ENCODE peak calls at places on chromosomes 1 and 21, in five cellular contexts. K is GM12878, J is HepG2, C is NT2/D1, O is H1. L is an unnamed sample.

GRCh38 chr1:71828431-71829012 is 453.8 kb downstream of the NEGR1 start:
- DNase-seq in K (no peak), O (no peak), C (no peak), J (no peak), L (no peak)

GRCh38 chr1:5565726-5566125 is 426.5 kb downstream of the NPHP4 start:
- DNase-seq in O (no peak), K (no peak), C (no peak), J (no peak), L (no peak)

GRCh38 chr1:151716405-151716762 is 219 bp downstream of the CELF3 start:
- DNase-seq in J (no peak), K (no peak), C (no peak), O (no peak), L (no peak)

GRCh38 chr1:31669786-31670582 is 25.3 kb upstream of the PEF1 start:
- DNase-seq in C (no peak), J (no peak), K (no peak), O (no peak), L (no peak)

GRCh38 chr1:75136158-75136815 is 2.1 kb downstream of the LHX8 start:
- DNase-seq in J (no peak), O (no peak), K (no peak), C (no peak), L (peak; percentile 75)

GRCh38 chr1:240800291-240800690 is 188.3 kb upstream of the GREM2 start:
- DNase-seq in J (no peak), C (no peak), O (no peak), K (no peak), L (no peak)

GRCh38 chr1:230220478-230220877 is 153.4 kb downstream of the GALNT2 start:
- DNase-seq in J (no peak), K (no peak), C (no peak), O (no peak), L (no peak)

GRCh38 chr21:16572032-16572431 is 842.2 kb downstream of the USP25 start:
- DNase-seq in O (no peak), K (no peak), J (no peak), C (no peak), L (no peak)

GRCh38 chr1:13536612-13537011 is 22.8 kb upstream of the LRRC38 start:
- DNase-seq in J (no peak), O (no peak), C (no peak), K (no peak), L (no peak)
- TF ChIP-seq SUZ12 in J (no peak), O (no peak), C (no peak), K (no peak), L (no peak)

DNA sequence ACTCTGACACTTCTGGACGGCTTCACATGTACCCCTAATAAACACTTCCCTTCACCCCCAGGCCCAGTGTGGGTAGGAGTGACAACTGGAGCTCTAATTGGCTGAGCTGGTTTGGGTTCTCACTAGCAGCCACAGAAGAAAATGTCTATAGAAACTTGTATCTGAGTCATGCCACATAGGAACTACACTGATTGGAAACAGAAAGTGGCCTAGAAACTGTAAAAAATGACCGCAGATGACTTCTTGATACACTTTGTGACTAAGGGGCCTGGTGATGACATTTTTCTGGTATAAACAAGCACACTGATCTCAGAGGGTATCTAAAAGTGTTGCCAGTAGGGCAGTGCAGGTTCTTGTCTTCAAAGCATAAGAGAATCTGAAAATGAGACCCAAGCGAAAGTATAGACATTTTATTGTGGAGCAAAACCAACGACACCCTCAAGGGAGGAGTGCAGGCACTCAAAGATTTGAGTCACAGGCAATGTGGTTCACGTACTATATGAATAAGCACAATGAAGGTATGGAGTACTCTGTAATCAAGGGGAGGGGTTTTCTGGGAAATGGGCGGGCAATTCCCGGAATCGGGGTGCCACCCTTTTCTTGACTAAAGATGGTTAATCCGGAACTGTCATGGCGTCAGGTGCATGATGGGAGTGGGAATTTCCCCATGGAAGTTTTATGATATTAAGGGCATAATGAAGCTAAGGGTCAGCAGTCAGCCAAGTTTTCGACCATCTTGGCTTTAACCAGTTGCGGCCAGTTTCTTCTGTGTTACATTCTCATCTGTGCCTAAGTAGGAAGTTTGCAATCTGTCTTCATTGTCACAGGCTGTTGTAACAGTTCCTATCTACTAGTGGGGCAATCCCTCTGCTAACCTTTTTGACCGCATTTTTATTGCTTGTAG is at the start of gene AIM2:
- DNase-seq in O (no peak), J (no peak), K (peak; percentile 97), C (no peak), L (no peak)
- TF ChIP-seq SUZ12 in O (no peak), J (no peak), K (no peak), C (no peak), L (no peak)

GRCh38 chr1:12069616-12070244 is 6.6 kb downstream of the TNFRSF8 start:
- DNase-seq in O (no peak), J (no peak), K (no peak), C (no peak), L (no peak)
- TF ChIP-seq SUZ12 in O (no peak), J (no peak), K (no peak), C (no peak), L (no peak)

DNA sequence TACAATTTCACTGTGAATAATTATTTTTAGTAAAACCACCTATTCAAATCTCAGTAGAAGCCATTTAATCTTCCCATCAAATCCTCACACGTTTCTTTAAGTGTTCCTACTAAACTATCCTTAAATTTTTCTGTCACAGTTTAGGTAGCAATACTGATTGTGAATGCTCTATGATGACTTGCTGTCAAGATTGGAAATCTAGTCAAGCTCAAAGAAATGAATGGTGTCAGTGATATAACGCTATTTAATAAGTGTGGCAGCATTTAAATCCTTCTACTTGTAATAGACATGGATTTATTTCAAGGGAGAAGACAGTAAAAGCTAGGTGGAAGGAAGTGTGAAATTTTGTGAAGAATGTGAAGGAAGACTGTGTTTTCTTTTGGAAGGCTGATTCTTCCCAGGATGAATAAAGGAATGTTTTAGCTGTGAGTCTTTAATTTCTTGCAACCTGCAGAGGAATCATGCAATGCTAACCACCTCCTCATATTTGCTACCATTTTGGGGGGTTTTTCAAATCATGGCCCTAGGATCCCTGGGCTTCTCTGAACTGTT is 936.7 kb upstream of the NEGR1 start:
- DNase-seq in J (no peak), K (no peak), C (no peak), O (no peak), L (no peak)
- TF ChIP-seq SUZ12 in J (no peak), K (no peak), C (no peak), O (no peak), L (no peak)

DNA sequence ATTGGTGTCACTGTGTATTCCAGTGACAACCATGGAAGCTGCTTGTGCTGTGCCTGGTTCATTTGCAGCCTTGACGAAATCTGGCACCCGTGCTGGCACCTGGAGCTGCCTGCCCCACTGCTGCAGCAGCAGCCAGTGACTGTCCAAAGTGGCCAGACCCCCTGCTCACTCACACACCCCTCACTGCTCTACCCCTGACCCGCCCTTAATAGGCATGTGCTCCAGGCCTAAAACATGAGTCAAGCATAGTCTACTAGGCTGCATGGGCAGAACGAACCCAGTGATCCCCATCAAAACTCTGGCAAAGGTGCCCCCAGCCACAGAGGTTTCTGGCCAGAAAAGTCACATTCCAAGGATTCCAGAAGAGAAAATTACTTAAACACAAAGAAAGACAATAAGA is 7.7 kb downstream of the PRAMEF1 start:
- DNase-seq in J (no peak), O (no peak), C (no peak), K (no peak), L (no peak)
- TF ChIP-seq SUZ12 in J (no peak), O (no peak), C (no peak), K (no peak), L (no peak)

DNA sequence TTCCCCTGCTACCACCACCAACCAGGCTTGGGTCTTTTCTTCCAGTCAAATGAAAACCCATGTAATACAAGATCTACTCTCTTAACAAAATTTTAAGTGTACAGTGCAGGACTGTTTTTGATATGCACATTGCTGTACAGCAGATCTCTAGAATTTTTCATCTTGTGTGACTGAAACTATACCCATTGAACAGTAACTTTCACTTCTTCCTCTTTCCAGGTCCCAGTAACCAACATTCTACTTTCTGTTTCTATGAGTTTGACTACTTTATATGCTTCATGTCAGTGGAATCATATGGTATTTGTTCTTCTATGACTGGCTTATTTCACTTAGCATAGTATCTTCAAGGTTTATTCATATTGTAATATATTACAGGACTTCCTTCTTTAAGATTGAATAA is 45.3 kb upstream of the PLPPR4 start:
- DNase-seq in K (peak; percentile 32), C (no peak), O (no peak), J (no peak), L (no peak)
- TF ChIP-seq SUZ12 in K (no peak), C (no peak), O (no peak), J (no peak), L (no peak)

GRCh38 chr1:93206567-93206954 is 26.0 kb downstream of the CCDC18 start:
- DNase-seq in K (no peak), J (no peak), O (no peak), C (no peak), L (no peak)

GRCh38 chr1:93200714-93201113 is 20.2 kb downstream of the CCDC18 start:
- DNase-seq in J (peak; percentile 47), O (no peak), C (no peak), K (no peak), L (no peak)

GRCh38 chr1:93200086-93200620 is 19.6 kb downstream of the CCDC18 start:
- DNase-seq in C (no peak), K (no peak), O (no peak), J (peak; percentile 13), L (no peak)

GRCh38 chr1:93207211-93207610 is 26.7 kb downstream of the CCDC18 start:
- DNase-seq in O (no peak), K (no peak), J (no peak), C (no peak), L (no peak)

GRCh38 chr1:93205892-93206566 is 25.5 kb downstream of the CCDC18 start:
- DNase-seq in K (no peak), O (no peak), J (no peak), C (no peak), L (no peak)
- TF ChIP-seq SUZ12 in K (no peak), O (no peak), J (no peak), C (no peak), L (no peak)

GRCh38 chr1:204081791-204082513 is 9.0 kb downstream of the SOX13 start:
- DNase-seq in K (no peak), C (no peak), J (no peak), O (no peak), L (no peak)

GRCh38 chr1:204081156-204081790 is 8.4 kb downstream of the SOX13 start:
- DNase-seq in O (no peak), K (no peak), J (no peak), C (no peak), L (no peak)

GRCh38 chr1:204077979-204078696 is 5.2 kb downstream of the SOX13 start:
- DNase-seq in C (peak; percentile 96), K (no peak), J (peak; percentile 83), O (peak; percentile 73), L (no peak)

GRCh38 chr1:204079608-204079999 is 6.7 kb downstream of the SOX13 start:
- DNase-seq in J (no peak), C (no peak), K (no peak), O (no peak), L (no peak)

GRCh38 chr1:204080163-204080903 is 7.4 kb downstream of the SOX13 start:
- DNase-seq in J (peak; percentile 76), O (peak; percentile 97), K (no peak), C (peak; percentile 100), L (peak; percentile 78)
- TF ChIP-seq SUZ12 in J (no peak), O (no peak), K (no peak), C (no peak), L (no peak)

L was measured in HEK293T.